ENCODE peak calls at places on chromosome 6, in six cellular contexts. One of them, this sample, is unnamed.

GRCh38 chr6:110935171-110935570 is 23.3 kb upstream of the GTF3C6 start:
- DNase-seq in HCT116: no peak
- DNase-seq in H1: no peak
- DNase-seq in HepG2: no peak
- DNase-seq in A549: no peak
- DNase-seq in endothelial cell of umbilical vein: no peak
- DNase-seq in this sample: no peak

GRCh38 chr6:125868996-125869395 is 78.2 kb downstream of the NCOA7 start:
- DNase-seq in HCT116: no peak
- DNase-seq in H1: no peak
- DNase-seq in HepG2: no peak
- DNase-seq in A549: no peak
- DNase-seq in endothelial cell of umbilical vein: no peak
- DNase-seq in this sample: no peak

GRCh38 chr6:3280091-3280490 is 21.3 kb downstream of the PSMG4 start:
- DNase-seq in HCT116: no peak
- DNase-seq in H1: no peak
- DNase-seq in HepG2: no peak
- DNase-seq in A549: no peak
- DNase-seq in endothelial cell of umbilical vein: no peak
- DNase-seq in this sample: no peak

GRCh38 chr6:52336919-52337561 is 24.9 kb upstream of the PAQR8 start:
- DNase-seq in HCT116: no peak
- DNase-seq in H1: no peak
- DNase-seq in HepG2: no peak
- DNase-seq in A549: no peak
- DNase-seq in endothelial cell of umbilical vein: no peak
- DNase-seq in this sample: no peak

GRCh38 chr6:136593748-136594490 is 43.7 kb upstream of the MAP7 start:
- DNase-seq in HCT116: peak
- DNase-seq in H1: no peak
- DNase-seq in HepG2: peak
- DNase-seq in A549: no peak
- DNase-seq in endothelial cell of umbilical vein: peak
- DNase-seq in this sample: peak

GRCh38 chr6:132893772-132894490 is 79.6 kb downstream of the RPS12 start:
- DNase-seq in HCT116: no peak
- DNase-seq in H1: no peak
- DNase-seq in HepG2: no peak
- DNase-seq in A549: no peak
- DNase-seq in endothelial cell of umbilical vein: no peak
- DNase-seq in this sample: no peak

GRCh38 chr6:107827541-107827940 is 3.4 kb upstream of the SCML4 start:
- DNase-seq in HCT116: no peak
- DNase-seq in H1: no peak
- DNase-seq in HepG2: no peak
- DNase-seq in A549: no peak
- DNase-seq in endothelial cell of umbilical vein: no peak
- DNase-seq in this sample: peak

GRCh38 chr6:107116328-107116892 is 1.1 kb upstream of the BEND3 start:
- DNase-seq in HCT116: no peak
- DNase-seq in H1: peak
- DNase-seq in HepG2: no peak
- DNase-seq in A549: no peak
- DNase-seq in endothelial cell of umbilical vein: peak
- DNase-seq in this sample: peak

GRCh38 chr6:138692058-138692977 is 81.3 kb upstream of the CCDC28A start:
- DNase-seq in HCT116: no peak
- DNase-seq in H1: peak
- DNase-seq in HepG2: peak
- DNase-seq in A549: peak
- DNase-seq in endothelial cell of umbilical vein: peak
- DNase-seq in this sample: peak

GRCh38 chr6:14865609-14866100 is 380.2 kb upstream of the JARID2 start:
- DNase-seq in HCT116: no peak
- DNase-seq in H1: no peak
- DNase-seq in HepG2: no peak
- DNase-seq in A549: no peak
- DNase-seq in endothelial cell of umbilical vein: no peak
- DNase-seq in this sample: peak

GRCh38 chr6:43146709-43147108 is 24.4 kb upstream of the SRF start:
- DNase-seq in HCT116: no peak
- DNase-seq in H1: no peak
- DNase-seq in HepG2: no peak
- DNase-seq in A549: no peak
- DNase-seq in endothelial cell of umbilical vein: no peak
- DNase-seq in this sample: no peak

GRCh38 chr6:106110167-106110826 is 24.2 kb downstream of the PRDM1 start:
- DNase-seq in HCT116: no peak
- DNase-seq in H1: peak
- DNase-seq in HepG2: no peak
- DNase-seq in A549: no peak
- DNase-seq in endothelial cell of umbilical vein: no peak
- DNase-seq in this sample: no peak

GRCh38 chr6:130945401-130945919 is 117.6 kb downstream of the EPB41L2 start:
- DNase-seq in HCT116: no peak
- DNase-seq in H1: no peak
- DNase-seq in HepG2: peak
- DNase-seq in A549: no peak
- DNase-seq in endothelial cell of umbilical vein: peak
- DNase-seq in this sample: no peak

GRCh38 chr6:21823371-21823770 is 229.8 kb downstream of the SOX4 start:
- DNase-seq in HCT116: no peak
- DNase-seq in H1: no peak
- DNase-seq in HepG2: no peak
- DNase-seq in A549: no peak
- DNase-seq in endothelial cell of umbilical vein: peak
- DNase-seq in this sample: peak

GRCh38 chr6:117264487-117265424 is 602 bp upstream of the VGLL2 start:
- DNase-seq in HCT116: no peak
- DNase-seq in H1: peak
- DNase-seq in HepG2: no peak
- DNase-seq in A549: peak
- DNase-seq in endothelial cell of umbilical vein: no peak
- DNase-seq in this sample: no peak

GRCh38 chr6:12760911-12761310 is 44.3 kb downstream of the PHACTR1 start:
- DNase-seq in HCT116: no peak
- DNase-seq in H1: no peak
- DNase-seq in HepG2: no peak
- DNase-seq in A549: no peak
- DNase-seq in endothelial cell of umbilical vein: no peak
- DNase-seq in this sample: no peak

GRCh38 chr6:42598300-42598699 is 34.5 kb downstream of the UBR2 start:
- DNase-seq in HCT116: no peak
- DNase-seq in H1: no peak
- DNase-seq in HepG2: no peak
- DNase-seq in A549: no peak
- DNase-seq in endothelial cell of umbilical vein: no peak
- DNase-seq in this sample: peak

GRCh38 chr6:75049308-75049707 is 156.5 kb downstream of the COL12A1 start:
- DNase-seq in HCT116: no peak
- DNase-seq in H1: no peak
- DNase-seq in HepG2: no peak
- DNase-seq in A549: no peak
- DNase-seq in endothelial cell of umbilical vein: no peak
- DNase-seq in this sample: no peak

GRCh38 chr6:75041381-75041780 is 164.5 kb downstream of the COL12A1 start:
- DNase-seq in HCT116: no peak
- DNase-seq in H1: no peak
- DNase-seq in HepG2: no peak
- DNase-seq in A549: no peak
- DNase-seq in endothelial cell of umbilical vein: no peak
- DNase-seq in this sample: no peak

GRCh38 chr6:75044846-75045245 is 161.0 kb downstream of the COL12A1 start:
- DNase-seq in HCT116: no peak
- DNase-seq in H1: no peak
- DNase-seq in HepG2: no peak
- DNase-seq in A549: no peak
- DNase-seq in endothelial cell of umbilical vein: no peak
- DNase-seq in this sample: no peak
- TF ChIP-seq MAX in HCT116: no peak
- TF ChIP-seq MAX in H1: no peak
- TF ChIP-seq MAX in HepG2: no peak
- TF ChIP-seq MAX in A549: no peak
- TF ChIP-seq MAX in endothelial cell of umbilical vein: no peak
- TF ChIP-seq MAX in this sample: no peak

DNA sequence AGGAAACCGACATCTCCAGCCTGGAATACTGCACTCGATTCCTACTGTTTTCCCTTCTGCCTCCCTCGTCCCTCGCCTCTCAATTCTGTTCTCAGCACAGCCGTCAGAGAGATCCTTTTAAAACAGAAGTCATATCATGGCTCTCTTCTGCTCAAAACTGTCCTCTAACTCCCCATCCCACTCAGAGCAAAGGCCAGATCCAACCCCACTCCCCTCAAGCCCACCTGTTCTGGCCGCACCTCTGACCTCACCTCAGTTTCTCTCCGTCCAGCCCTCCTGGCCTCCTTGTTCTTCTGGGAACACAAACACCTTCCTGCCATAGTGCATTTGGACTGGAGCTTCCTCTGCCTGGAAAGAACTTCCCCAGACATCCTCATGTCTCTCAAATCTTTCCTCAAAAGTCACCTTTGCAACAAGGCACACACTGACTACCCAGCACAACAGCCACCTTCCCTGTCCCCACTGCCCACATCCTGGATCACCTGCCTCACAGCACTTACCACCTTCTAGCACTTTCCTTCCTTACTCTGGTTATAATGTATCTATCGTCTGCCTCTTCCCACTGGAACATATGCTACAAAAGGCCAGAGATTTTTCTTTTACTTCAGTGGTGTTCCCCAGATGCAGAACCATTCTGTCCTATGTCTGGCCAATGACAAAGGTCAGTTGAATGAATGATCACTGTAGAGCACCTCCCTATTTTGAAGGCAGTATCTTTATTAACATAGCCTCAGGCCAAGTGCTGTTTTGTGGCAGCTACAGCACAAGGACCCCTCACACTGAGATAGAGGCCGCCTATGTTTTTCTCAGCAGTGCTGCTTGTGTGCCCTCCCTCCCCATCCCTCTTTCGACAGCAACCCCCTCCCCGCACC is 4.2 kb downstream of the HLA-B start:
- DNase-seq in HCT116: no peak
- DNase-seq in H1: no peak
- DNase-seq in HepG2: no peak
- DNase-seq in A549: no peak
- DNase-seq in endothelial cell of umbilical vein: no peak
- DNase-seq in this sample: no peak
- TF ChIP-seq POLR2A in HCT116: no peak
- TF ChIP-seq POLR2A in H1: no peak
- TF ChIP-seq POLR2A in HepG2: no peak
- TF ChIP-seq POLR2A in A549: no peak
- TF ChIP-seq POLR2A in endothelial cell of umbilical vein: no peak
- TF ChIP-seq POLR2A in this sample: no peak

GRCh38 chr6:44289726-44290125 is 19.5 kb downstream of the TMEM151B start:
- DNase-seq in HCT116: no peak
- DNase-seq in H1: no peak
- DNase-seq in HepG2: no peak
- DNase-seq in A549: no peak
- DNase-seq in endothelial cell of umbilical vein: no peak
- DNase-seq in this sample: no peak
- TF ChIP-seq MAX in HCT116: no peak
- TF ChIP-seq MAX in H1: no peak
- TF ChIP-seq MAX in HepG2: no peak
- TF ChIP-seq MAX in A549: no peak
- TF ChIP-seq MAX in endothelial cell of umbilical vein: no peak
- TF ChIP-seq MAX in this sample: no peak

GRCh38 chr6:28896505-28897392 is 27.0 kb downstream of the TRIM27 start:
- DNase-seq in HCT116: peak
- DNase-seq in H1: peak
- DNase-seq in HepG2: peak
- DNase-seq in A549: peak
- DNase-seq in endothelial cell of umbilical vein: peak
- DNase-seq in this sample: peak
- TF ChIP-seq POLR2A in HCT116: no peak
- TF ChIP-seq POLR2A in H1: peak
- TF ChIP-seq POLR2A in HepG2: peak
- TF ChIP-seq POLR2A in A549: peak
- TF ChIP-seq POLR2A in endothelial cell of umbilical vein: no peak
- TF ChIP-seq POLR2A in this sample: no peak

GRCh38 chr6:163419413-163420314 is 5.1 kb downstream of the QKI start:
- DNase-seq in HCT116: no peak
- DNase-seq in H1: no peak
- DNase-seq in HepG2: no peak
- DNase-seq in A549: no peak
- DNase-seq in endothelial cell of umbilical vein: peak
- DNase-seq in this sample: no peak
- TF ChIP-seq MAX in HCT116: no peak
- TF ChIP-seq MAX in H1: no peak
- TF ChIP-seq MAX in HepG2: no peak
- TF ChIP-seq MAX in A549: no peak
- TF ChIP-seq MAX in endothelial cell of umbilical vein: no peak
- TF ChIP-seq MAX in this sample: no peak

GRCh38 chr6:157060440-157060949 is 262.8 kb downstream of the TMEM242 start:
- DNase-seq in HCT116: no peak
- DNase-seq in H1: no peak
- DNase-seq in HepG2: no peak
- DNase-seq in A549: no peak
- DNase-seq in endothelial cell of umbilical vein: no peak
- DNase-seq in this sample: no peak
- TF ChIP-seq POLR2A in HCT116: no peak
- TF ChIP-seq POLR2A in H1: no peak
- TF ChIP-seq POLR2A in HepG2: no peak
- TF ChIP-seq POLR2A in A549: no peak
- TF ChIP-seq POLR2A in endothelial cell of umbilical vein: no peak
- TF ChIP-seq POLR2A in this sample: no peak

GRCh38 chr6:35724471-35724870 is 12.4 kb upstream of the ARMC12 start:
- DNase-seq in HCT116: no peak
- DNase-seq in H1: no peak
- DNase-seq in HepG2: no peak
- DNase-seq in A549: no peak
- DNase-seq in endothelial cell of umbilical vein: no peak
- DNase-seq in this sample: no peak
- TF ChIP-seq MAX in HCT116: no peak
- TF ChIP-seq MAX in H1: no peak
- TF ChIP-seq MAX in HepG2: no peak
- TF ChIP-seq MAX in A549: no peak
- TF ChIP-seq MAX in endothelial cell of umbilical vein: no peak
- TF ChIP-seq MAX in this sample: no peak

DNA sequence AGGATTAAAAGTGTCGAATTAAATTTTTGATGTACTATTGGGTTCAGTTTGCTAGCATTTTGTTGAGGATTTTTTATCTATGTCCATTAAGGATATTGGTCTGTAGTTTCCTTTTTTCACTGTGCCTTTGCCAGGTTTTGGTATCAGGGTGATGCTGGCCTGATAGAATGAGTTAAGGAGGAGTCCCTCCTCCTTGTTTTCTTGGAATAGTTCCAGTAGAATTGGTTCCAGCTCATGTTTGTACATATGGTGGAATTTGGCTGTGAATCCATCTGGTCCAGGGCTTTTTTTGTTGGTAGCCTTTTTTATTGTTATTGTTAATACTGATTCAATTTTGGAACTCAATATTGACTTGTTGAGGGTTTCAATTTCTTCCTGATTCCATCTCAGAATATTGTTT is 141.8 kb downstream of the SIM1 start:
- DNase-seq in HCT116: no peak
- DNase-seq in H1: no peak
- DNase-seq in HepG2: no peak
- DNase-seq in A549: no peak
- DNase-seq in endothelial cell of umbilical vein: no peak
- DNase-seq in this sample: no peak
- TF ChIP-seq POLR2A in HCT116: no peak
- TF ChIP-seq POLR2A in H1: no peak
- TF ChIP-seq POLR2A in HepG2: no peak
- TF ChIP-seq POLR2A in A549: no peak
- TF ChIP-seq POLR2A in endothelial cell of umbilical vein: no peak
- TF ChIP-seq POLR2A in this sample: no peak